ENCODE peak calls at places on chromosome 17, in eight cellular contexts. A is progenitor cell of endocrine pancreas, W is neural progenitor cell, U is left ventricle myocardium inferior, M is omental fat pad, Z is sigmoid colon, N is fibroblast of pulmonary artery, R is lower lobe of right lung. C is an unnamed sample.

GRCh38 chr17:6823011-6823442 is 8.5 kb downstream of the TEKT1 start:
- DNase-seq in M (no peak), Z (no peak), U (no peak), A (no peak), R (no peak), W (no peak), N (peak; percentile 92), C (no peak)

GRCh38 chr17:81659038-81659437 is 2.7 kb upstream of the PDE6G start:
- DNase-seq in W (no peak), R (no peak), A (no peak), Z (no peak), U (no peak), M (no peak), N (no peak), C (no peak)

GRCh38 chr17:3976675-3977171 is 12.5 kb upstream of the ATP2A3 start:
- DNase-seq in A (no peak), U (peak; percentile 88), W (no peak), Z (no peak), M (no peak), R (peak; percentile 92), N (no peak), C (no peak)

GRCh38 chr17:58411408-58411894 is 5.9 kb downstream of the RNF43 start:
- DNase-seq in Z (no peak), N (peak; percentile 8), U (no peak), A (no peak), W (no peak), R (no peak), M (no peak), C (no peak)

GRCh38 chr17:22128723-22129122 is 436.4 kb downstream of the KCNJ18 start:
- DNase-seq in N (no peak), M (no peak), Z (no peak), W (no peak), U (no peak), A (no peak), R (no peak), C (no peak)

GRCh38 chr17:38851434-38851833 is 2.1 kb downstream of the RPL23 start:
- DNase-seq in N (no peak), M (no peak), A (no peak), U (no peak), Z (no peak), W (no peak), R (no peak), C (no peak)

GRCh38 chr17:36008998-36009665 is 7.8 kb upstream of the CCL15 start:
- DNase-seq in R (no peak), N (peak; percentile 33), M (no peak), U (no peak), Z (no peak), W (no peak), A (no peak), C (no peak)

GRCh38 chr17:4186244-4186920 is 43.4 kb downstream of the CYB5D2 start:
- DNase-seq in U (no peak), M (no peak), R (no peak), Z (no peak), A (no peak), N (peak; percentile 28), W (no peak), C (no peak)

GRCh38 chr17:7572338-7572587 is 7.2 kb upstream of the CD68 start:
- DNase-seq in R (no peak), N (no peak), A (no peak), Z (no peak), U (no peak), W (no peak), M (no peak), C (peak; percentile 98)

GRCh38 chr17:81491761-81492160 is 20.8 kb downstream of the ACTG1 start:
- DNase-seq in Z (no peak), M (no peak), N (no peak), W (no peak), R (no peak), A (no peak), U (no peak), C (no peak)

GRCh38 chr17:13143001-13143400 is 125.2 kb upstream of the ELAC2 start:
- DNase-seq in Z (no peak), A (no peak), M (no peak), R (no peak), W (no peak), N (no peak), U (no peak), C (no peak)

GRCh38 chr17:65587602-65588193 is 26.2 kb upstream of the AXIN2 start:
- DNase-seq in M (no peak), N (no peak), W (no peak), A (no peak), R (no peak), Z (no peak), U (no peak), C (no peak)

GRCh38 chr17:77698903-77699615 is 259.4 kb upstream of the TNRC6C start:
- DNase-seq in A (no peak), U (no peak), W (no peak), R (no peak), N (no peak), M (no peak), Z (no peak), C (no peak)

DNA sequence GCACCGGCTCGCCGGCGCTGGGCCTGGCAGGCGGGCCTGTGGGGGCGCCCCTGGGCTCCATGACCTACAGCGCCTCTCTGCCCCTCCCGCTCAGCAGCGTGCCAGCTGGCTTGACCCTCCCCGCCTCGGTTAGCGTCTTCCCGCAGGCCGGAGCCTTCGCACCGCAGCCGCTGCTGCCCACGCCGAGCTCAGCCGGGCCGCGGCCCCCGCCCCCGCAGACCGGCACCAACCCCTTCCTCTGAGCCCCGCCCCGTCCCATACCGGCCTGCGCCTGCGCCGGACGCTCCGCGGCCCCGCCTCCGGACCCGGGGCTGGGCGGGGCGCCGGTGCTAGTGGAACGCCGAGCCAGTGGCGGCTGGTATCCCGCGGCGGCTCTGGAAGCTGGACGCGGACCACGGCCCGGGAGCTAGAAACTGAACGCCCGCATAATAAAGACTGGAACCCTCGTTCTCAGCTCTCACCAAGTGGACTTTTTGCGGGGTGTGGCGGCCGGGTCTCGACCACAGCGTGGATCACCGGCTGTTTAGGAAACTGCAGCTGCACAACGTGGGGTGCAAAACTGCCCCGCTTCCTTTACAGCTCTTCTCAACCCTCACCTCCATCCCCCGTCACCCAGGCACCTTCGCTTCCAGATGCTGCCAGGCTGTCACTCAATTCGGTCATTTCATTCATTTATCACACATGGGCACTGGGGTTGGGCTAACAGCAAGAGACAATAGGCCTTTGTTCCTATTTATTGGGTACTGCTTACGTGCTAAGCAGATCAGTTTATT is 4.9 kb upstream of the SPATA20 start:
- DNase-seq in R (peak; percentile 90), U (peak; percentile 89), A (peak; percentile 79), N (peak; percentile 73), Z (peak; percentile 92), M (peak; percentile 59), W (peak; percentile 97), C (peak; percentile 84)
- TF ChIP-seq CTCF in R (peak; percentile 31), U (peak; percentile 34), A (peak; percentile 31), N (no peak), Z (no peak), M (no peak), W (peak; percentile 43), C (no peak)

GRCh38 chr17:19713462-19713861 is 2.9 kb downstream of the SLC47A2 start:
- DNase-seq in A (no peak), R (no peak), U (no peak), Z (no peak), M (no peak), N (no peak), W (no peak), C (no peak)
- TF ChIP-seq CTCF in A (peak; percentile 34), R (no peak), U (no peak), Z (no peak), M (no peak), N (peak; percentile 20), W (peak; percentile 41), C (no peak)

GRCh38 chr17:50211249-50212120 is 10.1 kb upstream of the COL1A1 start:
- DNase-seq in A (no peak), N (peak; percentile 63), W (no peak), R (no peak), M (no peak), U (no peak), Z (peak; percentile 76), C (no peak)

GRCh38 chr17:50212121-50212843 is 10.9 kb upstream of the COL1A1 start:
- DNase-seq in W (no peak), Z (peak; percentile 91), M (no peak), U (no peak), R (no peak), N (peak; percentile 78), A (no peak), C (no peak)

GRCh38 chr17:50210249-50211225 is 9.1 kb upstream of the COL1A1 start:
- DNase-seq in N (peak; percentile 97), M (peak; percentile 77), W (peak; percentile 48), Z (peak; percentile 94), A (no peak), U (peak; percentile 57), R (no peak), C (peak; percentile 78)

GRCh38 chr17:50214986-50215730 is 13.7 kb upstream of the COL1A1 start:
- DNase-seq in N (peak; percentile 58), U (no peak), R (no peak), Z (no peak), A (no peak), M (no peak), W (no peak), C (no peak)

DNA sequence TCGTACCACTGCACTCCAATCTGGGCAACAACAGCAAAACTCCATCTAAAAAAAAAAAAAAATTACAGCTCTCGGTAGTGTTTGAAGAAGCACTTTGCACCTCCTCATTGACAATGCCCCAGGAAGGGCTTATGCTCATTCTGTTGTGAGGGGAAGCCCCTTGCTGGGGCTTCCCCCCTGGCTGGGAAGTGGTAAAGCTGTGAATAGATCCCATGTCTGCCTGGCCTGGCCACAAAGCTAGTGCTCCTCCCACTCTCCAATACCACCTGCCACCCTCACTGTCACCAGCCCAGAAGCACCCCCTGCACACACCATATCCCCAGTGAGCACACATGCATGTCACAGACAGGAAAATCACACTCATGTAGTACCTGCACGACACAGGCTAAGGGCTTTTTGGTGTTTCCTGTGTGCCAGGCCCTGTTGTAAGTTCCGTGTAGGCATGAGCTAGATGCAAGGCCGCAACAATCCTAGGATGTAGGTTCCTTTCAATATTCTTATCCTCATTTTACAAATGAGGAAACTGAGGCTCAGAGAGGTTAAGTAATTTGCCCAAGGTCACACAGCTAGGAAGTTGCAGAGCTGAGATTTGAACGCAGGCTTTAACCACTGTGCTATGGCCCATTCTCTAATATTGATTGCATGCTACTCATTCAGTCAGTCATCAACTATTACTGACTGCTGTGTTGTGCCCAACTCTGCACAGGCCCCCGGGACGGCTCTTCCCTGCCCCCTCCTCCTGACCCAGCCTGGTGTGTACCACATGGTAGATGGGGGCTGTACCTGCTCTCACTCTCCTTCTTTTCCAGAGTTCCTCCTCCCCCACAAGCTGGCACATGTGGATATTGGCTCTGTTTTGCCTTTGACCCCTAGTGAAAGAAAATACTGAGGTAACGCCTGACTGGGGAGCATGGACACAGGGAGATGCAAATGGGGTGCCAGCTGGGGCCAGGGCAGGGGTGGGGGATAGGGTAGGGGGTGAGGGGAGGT is 11.9 kb upstream of the COL1A1 start:
- DNase-seq in M (no peak), U (no peak), A (no peak), R (no peak), Z (no peak), W (peak; percentile 71), N (no peak), C (no peak)
- TF ChIP-seq CTCF in M (no peak), U (no peak), A (no peak), R (no peak), Z (no peak), W (peak; percentile 37), N (no peak), C (no peak)

DNA sequence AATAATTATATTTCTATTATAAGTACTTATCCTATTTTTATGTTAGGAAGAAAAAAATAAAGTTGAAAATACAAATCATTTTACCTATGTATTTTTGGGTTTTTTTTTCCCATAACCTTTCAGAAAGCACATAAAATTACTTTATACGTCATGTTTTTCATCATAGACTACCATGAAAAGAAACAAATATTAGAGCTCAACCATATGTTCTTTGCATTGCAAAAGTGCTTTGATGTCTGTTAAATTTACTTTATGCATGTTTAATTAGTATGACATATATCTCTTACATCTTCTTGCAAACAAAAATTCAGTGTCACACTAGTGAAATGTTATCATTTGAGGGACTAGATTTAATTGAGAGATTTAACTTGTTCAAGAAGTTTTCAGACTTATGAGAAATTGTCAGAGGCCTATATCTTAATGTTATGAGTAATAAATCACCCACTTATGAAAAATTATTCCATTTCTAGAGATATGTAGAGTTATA is 24.0 kb downstream of the BRIP1 start:
- DNase-seq in R (no peak), M (no peak), W (no peak), Z (no peak), N (no peak), A (no peak), U (no peak), C (no peak)
- TF ChIP-seq CTCF in R (no peak), M (no peak), W (no peak), Z (no peak), N (no peak), A (no peak), U (no peak), C (no peak)